ENCODE peak calls at places on chromosomes 7 and 10, in nine cellular contexts. T is WTC11; B is fibroblast of the aortic adventitia; I is upper lobe of right lung; G is CD4-positive, alpha-beta T cell; F is lung; M is pancreas; S is HFFc6; U is kidney epithelial cell. R is an unnamed sample.

GRCh38 chr10:132946311-132946710 is 3.9 kb upstream of the CFAP46 start:
- DNase-seq in G (no peak), F (no peak), S (no peak), M (no peak), T (no peak), I (no peak), U (no peak), B (no peak), R (no peak)

GRCh38 chr10:11210211-11210922 is 192.7 kb downstream of the CELF2 start:
- DNase-seq in S (no peak), M (no peak), T (no peak), U (no peak), I (no peak), G (no peak), F (no peak), B (no peak), R (no peak)

GRCh38 chr7:12827219-12827821 is 139.9 kb downstream of the ARL4A start:
- DNase-seq in T (no peak), U (no peak), S (no peak), I (no peak), F (no peak), G (no peak), M (no peak), B (peak; percentile 40), R (no peak)

GRCh38 chr7:51658684-51659083 is 342.1 kb upstream of the COBL start:
- DNase-seq in G (no peak), B (no peak), U (no peak), M (no peak), T (no peak), F (no peak), I (no peak), S (no peak), R (no peak)

GRCh38 chr7:64654796-64655548 is 11.0 kb upstream of the ZNF107 start:
- DNase-seq in S (no peak), I (no peak), U (no peak), F (no peak), T (no peak), G (no peak), M (no peak), B (no peak), R (no peak)

GRCh38 chr7:87518735-87519134 is 43.3 kb upstream of the ABCB4 start:
- DNase-seq in M (no peak), S (no peak), I (no peak), F (no peak), T (no peak), B (peak; percentile 8), U (no peak), G (no peak), R (no peak)

GRCh38 chr7:146539836-146540235 is 423.2 kb downstream of the CNTNAP2 start:
- DNase-seq in F (no peak), U (peak; percentile 28), I (no peak), S (no peak), T (no peak), B (no peak), G (no peak), M (no peak), R (no peak)

GRCh38 chr10:100999742-101000601 is at the start of gene LZTS2:
- DNase-seq in S (peak; percentile 28), G (no peak), F (no peak), I (no peak), B (peak; percentile 26), U (no peak), T (no peak), M (peak; percentile 33), R (peak; percentile 63)

GRCh38 chr10:80197972-80198591 is 7.3 kb downstream of the ANXA11 start:
- DNase-seq in S (no peak), F (no peak), T (no peak), G (no peak), M (no peak), U (no peak), B (no peak), I (no peak), R (no peak)

GRCh38 chr10:119538632-119539358 is 3.7 kb downstream of the RGS10 start:
- DNase-seq in I (no peak), B (no peak), G (no peak), U (no peak), S (no peak), F (no peak), M (no peak), T (no peak), R (no peak)

GRCh38 chr7:158416283-158416933 is 171.2 kb downstream of the PTPRN2 start:
- DNase-seq in I (peak; percentile 19), G (no peak), F (no peak), T (no peak), U (no peak), S (no peak), M (no peak), B (no peak), R (no peak)

GRCh38 chr7:20794676-20795075 is 8.0 kb upstream of the SP8 start:
- DNase-seq in T (no peak), G (no peak), F (no peak), B (no peak), M (no peak), U (no peak), I (no peak), S (no peak), R (no peak)

GRCh38 chr7:945556-946255 is 8.8 kb downstream of the ADAP1 start:
- DNase-seq in B (no peak), T (peak; percentile 76), G (no peak), I (peak; percentile 94), F (peak; percentile 90), S (no peak), M (peak; percentile 94), U (no peak), R (no peak)

GRCh38 chr7:16268821-16269768 is 152.2 kb downstream of the CRPPA start:
- DNase-seq in T (no peak), I (no peak), G (no peak), U (peak; percentile 5), B (peak; percentile 60), S (peak; percentile 48), M (no peak), F (no peak), R (no peak)

GRCh38 chr10:78211476-78212110 is 177.9 kb downstream of the RPS24 start:
- DNase-seq in T (peak; percentile 34), B (peak; percentile 77), U (peak; percentile 2), F (no peak), I (no peak), S (peak; percentile 60), G (no peak), M (peak; percentile 29), R (peak; percentile 42)

GRCh38 chr10:74433595-74433956 is 282.6 kb downstream of the ADK start:
- DNase-seq in I (no peak), U (no peak), G (no peak), F (no peak), B (no peak), S (no peak), M (no peak), T (no peak), R (no peak)

GRCh38 chr10:34757933-34758332 is 57.2 kb downstream of the PARD3 start:
- DNase-seq in T (no peak), I (no peak), B (no peak), S (no peak), M (no peak), G (no peak), U (no peak), F (no peak), R (no peak)

GRCh38 chr7:131501422-131501821 is 55.0 kb downstream of the PODXL start:
- DNase-seq in M (no peak), I (no peak), T (no peak), F (no peak), S (peak; percentile 66), G (no peak), U (peak; percentile 37), B (peak; percentile 43), R (no peak)

GRCh38 chr10:101308051-101308450 is 45.9 kb upstream of the BTRC start:
- DNase-seq in M (no peak), U (no peak), G (no peak), S (no peak), F (no peak), T (no peak), I (no peak), B (no peak), R (no peak)

GRCh38 chr10:63919576-63920279 is 398.5 kb downstream of the REEP3 start:
- DNase-seq in S (no peak), G (no peak), T (no peak), U (no peak), B (no peak), I (no peak), M (no peak), F (no peak), R (no peak)

GRCh38 chr7:99115379-99115778 is 28.5 kb downstream of the SMURF1 start:
- DNase-seq in B (no peak), T (no peak), M (no peak), I (no peak), F (no peak), U (no peak), G (no peak), S (no peak), R (no peak)

GRCh38 chr7:127393370-127394058 is 1.0 kb upstream of the ZNF800 start:
- DNase-seq in F (no peak), U (no peak), M (no peak), G (no peak), B (no peak), I (no peak), S (no peak), T (peak; percentile 15), R (no peak)

GRCh38 chr7:18700147-18700546 is 204.6 kb downstream of the HDAC9 start:
- DNase-seq in U (no peak), G (no peak), B (no peak), T (peak; percentile 42), S (no peak), I (no peak), F (no peak), M (no peak), R (peak; percentile 26)
- TF ChIP-seq CTCF in U (no peak), G (no peak), B (no peak), T (no peak), S (peak; percentile 38), I (no peak), F (no peak), M (no peak), R (peak; percentile 49)

GRCh38 chr10:113139695-113140094 is 189.6 kb downstream of the TCF7L2 start:
- DNase-seq in S (peak; percentile 29), I (no peak), B (peak; percentile 63), U (no peak), G (no peak), M (no peak), F (no peak), T (no peak), R (no peak)
- TF ChIP-seq CTCF in S (peak; percentile 71), I (peak; percentile 20), B (peak; percentile 63), U (peak; percentile 37), G (no peak), M (no peak), F (no peak), T (no peak), R (no peak)

DNA sequence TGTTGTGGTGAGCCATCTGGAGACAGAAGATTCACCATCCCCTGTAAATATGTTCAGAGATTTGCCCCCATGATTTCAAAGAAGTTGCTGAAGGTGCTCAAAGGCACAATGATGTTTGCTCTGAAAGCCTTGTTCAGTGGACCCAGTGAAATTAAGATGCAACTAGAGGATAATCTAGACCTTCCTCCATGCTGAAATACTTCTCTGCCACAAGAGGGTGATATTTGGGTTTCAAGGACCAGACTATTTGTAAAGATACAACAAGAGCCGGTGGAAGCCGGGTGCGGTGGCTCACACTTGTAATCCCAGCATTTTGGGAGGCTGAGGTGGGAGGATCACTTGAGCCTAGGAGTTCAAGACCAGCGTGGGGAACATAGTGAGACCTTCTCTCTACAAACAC is 13.5 kb upstream of the MSRB2 start:
- DNase-seq in S (no peak), G (no peak), T (no peak), M (no peak), U (no peak), B (peak; percentile 34), F (no peak), I (no peak), R (no peak)
- TF ChIP-seq CTCF in S (peak; percentile 63), G (no peak), T (no peak), M (no peak), U (peak; percentile 16), B (peak; percentile 29), F (no peak), I (peak; percentile 22), R (no peak)

GRCh38 chr7:156816943-156817572 is 75.9 kb downstream of the LMBR1 start:
- DNase-seq in F (no peak), I (no peak), M (no peak), U (no peak), S (peak; percentile 25), T (no peak), B (peak; percentile 57), G (no peak), R (no peak)
- TF ChIP-seq CTCF in F (no peak), I (peak; percentile 42), M (no peak), U (peak; percentile 36), S (peak; percentile 80), T (no peak), B (peak; percentile 45), G (peak; percentile 56), R (peak; percentile 44)

R was measured in endothelial cell.